ENCODE peak calls at places on chromosomes 1 and 21, in four cellular contexts. A, O, H and Q are unnamed samples.

GRCh38 chr1:226181996-226182714 is 4.4 kb downstream of the ACBD3 start:
- DNase-seq in A (peak), O (peak), H (peak), Q (peak)

GRCh38 chr1:19367584-19368041 is 55.5 kb downstream of the SLC66A1 start:
- DNase-seq in A (no peak), O (no peak), H (peak), Q (no peak)

GRCh38 chr1:22612657-22613056 is 23.8 kb upstream of the C1QA start:
- DNase-seq in A (no peak), O (no peak), H (no peak), Q (no peak)

GRCh38 chr1:70864302-70864701 is 183.3 kb downstream of the PTGER3 start:
- DNase-seq in A (peak), O (no peak), H (no peak), Q (peak)

GRCh38 chr1:227333423-227333822 is 15.1 kb upstream of the CDC42BPA start:
- DNase-seq in A (no peak), O (no peak), H (peak), Q (no peak)

GRCh38 chr1:211735208-211736170 is 60.1 kb upstream of the NEK2 start:
- DNase-seq in A (peak), O (peak), H (peak), Q (peak)

GRCh38 chr1:182048562-182048961 is 12.9 kb downstream of the ZNF648 start:
- DNase-seq in A (no peak), O (no peak), H (no peak), Q (no peak)

GRCh38 chr1:33045814-33046213 is 9.1 kb upstream of the AK2 start:
- DNase-seq in A (no peak), O (no peak), H (no peak), Q (no peak)

GRCh38 chr1:53502641-53503432 is 43.6 kb downstream of the DMRTB1 start:
- DNase-seq in A (peak), O (no peak), H (no peak), Q (no peak)

GRCh38 chr1:218679988-218680743 is 335.0 kb downstream of the TGFB2 start:
- DNase-seq in A (no peak), O (no peak), H (peak), Q (no peak)

GRCh38 chr21:34865922-34866271 is 183.2 kb downstream of the RUNX1 start:
- DNase-seq in A (no peak), O (no peak), H (no peak), Q (no peak)

GRCh38 chr1:167248707-167249642 is 28.3 kb downstream of the POU2F1 start:
- DNase-seq in A (no peak), O (no peak), H (no peak), Q (no peak)

GRCh38 chr21:35611752-35612151 is 448.6 kb downstream of the SETD4 start:
- DNase-seq in A (no peak), O (no peak), H (peak), Q (no peak)

GRCh38 chr1:151980287-151981177 is 13.1 kb downstream of the S100A10 start:
- DNase-seq in A (no peak), O (no peak), H (peak), Q (no peak)

GRCh38 chr1:99268021-99268420 is 3.7 kb downstream of the PLPPR4 start:
- DNase-seq in A (no peak), O (no peak), H (no peak), Q (no peak)

GRCh38 chr1:58785424-58786058 is 1.7 kb upstream of the JUN start:
- DNase-seq in A (no peak), O (no peak), H (peak), Q (no peak)

GRCh38 chr1:214004014-214004413 is 16.2 kb downstream of the PROX1 start:
- DNase-seq in A (no peak), O (no peak), H (no peak), Q (no peak)

GRCh38 chr1:192147626-192148025 is 10.6 kb upstream of the RGS18 start:
- DNase-seq in A (no peak), O (no peak), H (no peak), Q (no peak)

GRCh38 chr1:193183019-193183643 is 3.3 kb downstream of the B3GALT2 start:
- DNase-seq in A (peak), O (peak), H (peak), Q (no peak)

GRCh38 chr1:29503441-29503840 is 267.1 kb downstream of the PTPRU start:
- DNase-seq in A (no peak), O (no peak), H (no peak), Q (no peak)

GRCh38 chr1:68442006-68442405 is 7.7 kb downstream of the RPE65 start:
- DNase-seq in A (peak), O (no peak), H (no peak), Q (no peak)

GRCh38 chr1:20486457-20487235 is 636 bp upstream of the CAMK2N1 start:
- DNase-seq in A (peak), O (no peak), H (peak), Q (no peak)

GRCh38 chr1:23452011-23452411 is 27.5 kb upstream of the TCEA3 start:
- DNase-seq in A (no peak), O (peak), H (peak), Q (no peak)

GRCh38 chr1:2373551-2374259 is 17.6 kb downstream of the MORN1 start:
- DNase-seq in A (no peak), O (no peak), H (no peak), Q (no peak)

GRCh38 chr21:38470762-38471161 is 27.5 kb downstream of the ERG start:
- DNase-seq in A (peak), O (no peak), H (peak), Q (no peak)

GRCh38 chr1:173420330-173420806 is 56.8 kb upstream of the PRDX6 start:
- DNase-seq in A (peak), O (peak), H (peak), Q (peak)

GRCh38 chr1:17156108-17156507 is 36.9 kb upstream of the PADI2 start:
- DNase-seq in A (no peak), O (no peak), H (peak), Q (no peak)

GRCh38 chr1:44884746-44885145 is 41.7 kb upstream of the PTCH2 start:
- DNase-seq in A (no peak), O (no peak), H (no peak), Q (no peak)

GRCh38 chr1:39046811-39047210 is 20.7 kb downstream of the NDUFS5 start:
- DNase-seq in A (no peak), O (no peak), H (peak), Q (no peak)

GRCh38 chr1:10796029-10796944 is at the start of gene CASZ1:
- DNase-seq in A (peak), O (peak), H (peak), Q (peak)

GRCh38 chr21:41768371-41769042 is 1.7 kb upstream of the RIPK4 start:
- DNase-seq in A (peak), O (peak), H (peak), Q (no peak)

GRCh38 chr1:170214117-170214979 is 68.6 kb downstream of the NTMT2 start:
- DNase-seq in A (no peak), O (no peak), H (peak), Q (no peak)

GRCh38 chr1:70334436-70334835 is 20.1 kb downstream of the ANKRD13C start:
- DNase-seq in A (no peak), O (peak), H (no peak), Q (no peak)

GRCh38 chr1:50308883-50309282 is 114.4 kb downstream of the DMRTA2 start:
- DNase-seq in A (peak), O (no peak), H (peak), Q (no peak)

GRCh38 chr1:73623946-73624345 is 574.0 kb downstream of the LRRIQ3 start:
- DNase-seq in A (no peak), O (no peak), H (no peak), Q (no peak)

GRCh38 chr1:227434808-227435207 is 116.5 kb upstream of the CDC42BPA start:
- DNase-seq in A (no peak), O (no peak), H (no peak), Q (no peak)

GRCh38 chr1:4177425-4178150 is 277.5 kb upstream of the C1orf174 start:
- DNase-seq in A (no peak), O (no peak), H (no peak), Q (no peak)

GRCh38 chr1:153963850-153964331 is 554 bp upstream of the SLC39A1 start:
- DNase-seq in A (peak), O (peak), H (peak), Q (no peak)

GRCh38 chr1:50214764-50215163 is 106.0 kb downstream of the ELAVL4 start:
- DNase-seq in A (no peak), O (no peak), H (no peak), Q (no peak)

GRCh38 chr1:116166655-116167054 is 55.5 kb downstream of the MAB21L3 start:
- DNase-seq in A (no peak), O (no peak), H (no peak), Q (no peak)

GRCh38 chr1:116166011-116166571 is 54.9 kb downstream of the MAB21L3 start:
- DNase-seq in A (no peak), O (no peak), H (no peak), Q (no peak)

GRCh38 chr1:116167625-116168276 is 56.6 kb downstream of the MAB21L3 start:
- DNase-seq in A (no peak), O (no peak), H (peak), Q (no peak)

GRCh38 chr1:116169898-116170297 is 58.7 kb downstream of the MAB21L3 start:
- DNase-seq in A (no peak), O (no peak), H (no peak), Q (no peak)

DNA sequence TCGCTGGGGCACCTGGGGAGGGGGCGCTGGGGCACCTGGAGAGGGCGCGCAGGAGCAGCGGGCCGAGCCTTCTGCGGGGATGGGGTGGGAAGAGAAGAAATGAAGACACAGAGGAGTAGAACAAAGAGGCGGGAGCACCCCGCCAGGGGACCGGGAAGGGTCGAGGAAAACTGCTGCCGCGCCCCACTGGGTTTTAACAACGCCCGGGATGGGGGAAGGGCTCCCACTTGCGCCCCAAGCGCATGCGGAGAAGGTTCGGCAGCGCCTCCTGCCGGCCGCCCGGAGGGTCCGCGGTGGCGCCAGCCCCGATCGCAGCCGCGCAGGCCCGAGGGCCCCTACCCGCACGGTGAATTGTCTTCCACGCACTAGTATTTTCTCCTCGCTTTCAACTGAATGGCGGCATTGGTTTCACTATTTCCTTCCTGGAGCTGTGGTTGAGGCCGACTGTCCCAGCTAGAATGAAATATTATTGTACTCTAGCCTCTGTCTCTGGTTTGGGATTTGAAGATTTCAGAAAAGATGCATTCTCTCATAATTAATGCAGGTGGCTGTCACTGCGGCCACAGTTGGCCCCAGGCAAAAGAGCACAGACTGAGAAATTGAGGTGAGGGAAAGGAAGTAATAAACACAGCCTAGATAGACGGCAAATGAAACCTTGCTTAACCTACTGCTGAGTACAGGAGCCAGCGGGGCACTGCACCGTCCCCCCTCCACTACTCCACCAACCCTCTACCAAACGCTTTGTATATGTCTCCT is 57.3 kb downstream of the MAB21L3 start:
- DNase-seq in A (peak), O (no peak), H (peak), Q (peak)
- TF ChIP-seq CTCF in A (peak), O (peak), H (peak), Q (peak)

GRCh38 chr1:168379110-168379860 is 98.6 kb downstream of the TBX19 start:
- DNase-seq in A (peak), O (no peak), H (peak), Q (no peak)

GRCh38 chr1:168380945-168381344 is 100.3 kb downstream of the TBX19 start:
- DNase-seq in A (no peak), O (no peak), H (no peak), Q (no peak)

GRCh38 chr1:168386492-168386891 is 105.8 kb downstream of the TBX19 start:
- DNase-seq in A (no peak), O (no peak), H (no peak), Q (no peak)

GRCh38 chr1:168386949-168387586 is 106.4 kb downstream of the TBX19 start:
- DNase-seq in A (peak), O (peak), H (peak), Q (no peak)

DNA sequence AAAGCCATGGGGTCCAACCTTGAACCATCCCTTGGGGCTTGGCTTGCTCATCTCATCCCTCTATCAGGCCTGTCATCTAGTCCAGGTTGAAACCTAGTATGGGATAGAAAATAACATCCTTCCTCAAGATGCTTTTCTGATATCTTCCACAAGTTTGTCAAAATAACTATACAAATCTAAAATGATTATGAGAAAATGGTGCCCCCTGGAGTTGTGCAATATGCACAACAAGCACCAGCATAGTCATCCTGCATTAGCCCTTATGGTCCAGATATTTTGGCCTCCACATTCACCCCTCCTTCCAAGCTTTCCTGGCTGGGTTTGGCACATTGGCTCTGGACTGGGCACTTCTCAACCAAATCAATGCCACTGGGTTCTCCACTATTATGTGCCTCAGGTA is 101.2 kb downstream of the TBX19 start:
- DNase-seq in A (no peak), O (no peak), H (no peak), Q (no peak)
- TF ChIP-seq CTCF in A (no peak), O (peak), H (no peak), Q (no peak)

GRCh38 chr1:103460496-103460895 is 65.0 kb upstream of the RNPC3 start:
- DNase-seq in A (no peak), O (no peak), H (no peak), Q (no peak)

GRCh38 chr1:103457856-103458255 is 67.6 kb upstream of the RNPC3 start:
- DNase-seq in A (no peak), O (no peak), H (no peak), Q (no peak)

GRCh38 chr1:103467100-103467499 is 58.4 kb upstream of the RNPC3 start:
- DNase-seq in A (no peak), O (no peak), H (no peak), Q (no peak)

GRCh38 chr1:103459385-103459784 is 66.1 kb upstream of the RNPC3 start:
- DNase-seq in A (no peak), O (no peak), H (peak), Q (no peak)

DNA sequence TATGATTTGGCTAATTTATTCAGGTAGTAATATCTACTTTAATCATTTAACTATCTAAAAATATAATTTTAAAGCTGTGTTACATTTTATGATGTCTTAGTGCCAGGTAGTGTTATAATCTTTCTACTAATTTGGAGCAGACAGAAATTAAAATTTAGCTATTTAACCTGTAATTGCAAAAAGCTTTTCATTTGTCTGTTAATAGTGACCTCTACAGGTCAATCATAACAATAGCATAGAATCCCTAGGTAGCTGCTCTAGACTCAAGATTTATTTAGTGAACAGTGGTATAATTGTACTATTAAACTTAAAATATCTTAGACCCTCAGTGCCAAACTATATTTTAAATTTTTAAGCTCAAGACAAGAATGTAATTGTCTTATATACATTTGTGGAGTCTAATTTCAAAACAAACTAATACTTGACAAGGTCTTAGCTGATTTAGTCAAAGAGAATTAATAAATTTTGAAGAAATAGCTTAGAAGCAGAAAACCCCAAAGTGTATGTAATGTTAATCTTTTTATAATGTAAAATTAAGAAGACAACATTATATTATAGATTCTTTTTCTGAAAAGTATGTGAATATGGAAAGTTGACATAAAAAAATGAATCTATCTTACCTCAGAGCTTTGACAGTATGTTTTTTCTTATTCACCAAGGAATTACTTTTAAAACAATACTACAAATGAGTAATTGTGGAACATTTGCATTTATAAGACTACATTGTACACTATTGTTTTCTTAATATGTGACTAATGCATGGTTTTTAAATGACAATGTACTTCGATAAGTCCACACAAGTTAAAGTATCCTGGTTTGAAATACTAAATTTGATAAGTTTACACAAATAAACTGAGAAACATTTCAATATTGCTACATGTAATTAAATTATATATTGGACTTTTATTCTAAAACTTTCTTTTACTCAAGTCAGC is 64.1 kb upstream of the RNPC3 start:
- DNase-seq in A (peak), O (peak), H (peak), Q (no peak)
- TF ChIP-seq CTCF in A (peak), O (peak), H (no peak), Q (peak)

GRCh38 chr1:25430666-25431494 is at the start of gene MACO1:
- DNase-seq in A (peak), O (peak), H (peak), Q (peak)
- TF ChIP-seq CTCF in A (no peak), O (no peak), H (no peak), Q (no peak)

GRCh38 chr1:30724175-30724574 is 790 bp upstream of the MATN1 start:
- DNase-seq in A (no peak), O (no peak), H (no peak), Q (no peak)
- TF ChIP-seq CTCF in A (peak), O (peak), H (no peak), Q (peak)

GRCh38 chr1:203215573-203215972 is 13.9 kb downstream of the CHIT1 start:
- DNase-seq in A (no peak), O (no peak), H (no peak), Q (no peak)

GRCh38 chr1:203214889-203215288 is 14.6 kb downstream of the CHIT1 start:
- DNase-seq in A (no peak), O (no peak), H (no peak), Q (no peak)

GRCh38 chr1:203217668-203218067 is 11.8 kb downstream of the CHIT1 start:
- DNase-seq in A (no peak), O (no peak), H (no peak), Q (no peak)

GRCh38 chr1:203217139-203217621 is 12.3 kb downstream of the CHIT1 start:
- DNase-seq in A (no peak), O (no peak), H (no peak), Q (no peak)

DNA sequence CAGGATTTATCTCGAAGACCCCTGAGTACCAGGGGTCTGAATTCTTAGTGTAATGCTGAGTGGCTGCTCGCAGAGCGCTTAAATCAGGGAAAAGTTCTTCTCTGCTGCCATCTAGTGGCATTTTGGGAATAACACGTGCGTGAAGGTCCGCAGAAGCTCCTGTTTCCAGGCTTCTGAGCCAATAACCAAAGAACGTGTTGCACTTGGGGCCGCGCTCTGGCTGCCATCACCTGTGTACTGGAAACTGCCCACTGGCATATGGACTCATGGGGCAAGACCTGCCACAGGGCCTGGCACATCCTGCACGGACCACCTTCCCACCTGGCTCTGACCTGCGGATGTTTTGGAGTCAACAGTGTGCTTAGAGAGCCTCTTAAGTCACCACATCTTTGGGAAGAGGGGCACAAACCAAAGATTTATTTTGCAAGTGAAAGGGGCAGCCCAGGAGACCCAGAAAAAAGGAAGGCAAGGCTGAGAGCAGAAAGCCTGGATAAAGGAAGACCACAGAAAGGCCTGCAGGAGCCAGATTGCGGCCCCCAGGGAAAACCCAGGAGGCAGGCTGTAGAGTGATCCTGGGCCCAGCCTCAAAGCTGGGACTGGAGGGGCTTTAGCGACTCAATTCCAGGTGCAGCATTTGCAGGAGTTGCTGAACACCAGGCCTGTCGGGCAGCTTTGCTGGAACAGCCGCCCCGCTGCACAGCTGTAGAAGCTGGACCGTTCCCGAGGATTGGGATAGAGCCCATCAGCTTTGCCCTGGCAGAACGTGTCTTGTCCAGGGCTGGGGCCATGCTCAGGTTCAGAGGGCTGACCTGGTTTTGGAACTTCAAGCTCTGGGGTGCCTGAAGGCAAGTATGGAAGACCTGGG is 13.0 kb downstream of the CHIT1 start:
- DNase-seq in A (peak), O (peak), H (peak), Q (peak)
- TF ChIP-seq CTCF in A (peak), O (peak), H (peak), Q (peak)

GRCh38 chr1:43018091-43018490 is 59.4 kb upstream of the SLC2A1 start:
- DNase-seq in A (no peak), O (no peak), H (no peak), Q (no peak)
- TF ChIP-seq CTCF in A (no peak), O (no peak), H (no peak), Q (no peak)